ENCODE peak calls at places on chromosomes 1 and 21, in ten cellular contexts. T, O, V, R, I, L, H, M, Y and B are unnamed samples.

GRCh38 chr1:44030606-44031050 is 634 bp downstream of the SLC6A9 start:
- DNase-seq in Y (no peak), L (no peak), T (peak), R (peak), I (no peak), V (no peak), M (no peak), H (peak), O (peak), B (peak)

GRCh38 chr21:36450511-36450910 is 29.4 kb downstream of the CLDN14 start:
- DNase-seq in L (no peak), Y (no peak), H (no peak), R (no peak), M (no peak), O (no peak), T (no peak), I (no peak), V (no peak), B (no peak)

GRCh38 chr1:247961796-247962195 is 3.2 kb upstream of the OR2AK2 start:
- DNase-seq in R (no peak), T (no peak), O (no peak), Y (no peak), V (no peak), L (no peak), H (no peak), M (no peak), I (no peak), B (no peak)

GRCh38 chr1:51709951-51710350 is 93.1 kb downstream of the OSBPL9 start:
- DNase-seq in T (no peak), O (no peak), R (no peak), M (no peak), Y (no peak), V (no peak), H (no peak), I (no peak), L (no peak), B (no peak)

GRCh38 chr1:112706505-112707216 is at the start of gene RHOC:
- DNase-seq in Y (no peak), M (peak), T (no peak), O (no peak), L (peak), V (no peak), I (no peak), H (peak), R (peak), B (no peak)

GRCh38 chr1:151485685-151486255 is 25.4 kb upstream of the CGN start:
- DNase-seq in L (no peak), V (no peak), H (no peak), O (no peak), I (no peak), R (no peak), M (no peak), Y (no peak), T (no peak), B (no peak)

GRCh38 chr1:22451702-22452400 is at the start of gene ZBTB40:
- DNase-seq in H (peak), Y (peak), V (peak), I (peak), T (peak), M (peak), O (peak), R (peak), L (peak), B (peak)

GRCh38 chr1:118978914-118979701 is 9.0 kb downstream of the TBX15 start:
- DNase-seq in H (no peak), R (no peak), O (no peak), I (no peak), Y (no peak), L (no peak), T (no peak), M (no peak), V (no peak), B (no peak)

GRCh38 chr1:221162352-221162751 is 283.1 kb downstream of the HLX start:
- DNase-seq in L (no peak), M (no peak), Y (no peak), I (no peak), R (no peak), T (no peak), V (no peak), H (no peak), O (no peak), B (no peak)

GRCh38 chr1:226510453-226510852 is 38.1 kb upstream of the STUM start:
- DNase-seq in V (peak), Y (no peak), I (peak), H (no peak), O (no peak), L (no peak), T (no peak), R (no peak), M (no peak), B (no peak)

GRCh38 chr1:160797163-160797797 is 1.3 kb downstream of the LY9 start:
- DNase-seq in T (no peak), L (no peak), V (no peak), R (no peak), I (no peak), H (no peak), Y (no peak), O (no peak), M (no peak), B (no peak)

GRCh38 chr1:158998781-158999161 is 10.9 kb upstream of the IFI16 start:
- DNase-seq in R (no peak), H (no peak), V (peak), T (peak), Y (no peak), I (no peak), O (peak), M (peak), L (peak), B (peak)

GRCh38 chr1:59096501-59096900 is 200.4 kb upstream of the FGGY start:
- DNase-seq in L (no peak), I (no peak), Y (no peak), R (no peak), M (peak), O (no peak), V (no peak), T (no peak), H (no peak), B (no peak)

GRCh38 chr1:23384312-23385058 is 14.8 kb upstream of the ZNF436 start:
- DNase-seq in H (no peak), L (no peak), I (no peak), R (no peak), Y (no peak), M (no peak), T (no peak), O (no peak), V (no peak), B (no peak)

GRCh38 chr1:183622884-183623785 is 12.4 kb downstream of the ARPC5 start:
- DNase-seq in M (peak), I (no peak), V (peak), R (peak), Y (no peak), T (peak), L (peak), O (peak), H (peak), B (no peak)

GRCh38 chr1:2630498-2631135 is 2.2 kb downstream of the MMEL1 start:
- DNase-seq in R (no peak), L (no peak), O (no peak), V (no peak), M (no peak), Y (no peak), I (no peak), H (no peak), T (no peak), B (no peak)

GRCh38 chr1:202964755-202965440 is 2.2 kb downstream of the CYB5R1 start:
- DNase-seq in O (peak), H (no peak), R (no peak), M (peak), Y (no peak), I (no peak), T (no peak), L (no peak), V (peak), B (no peak)

GRCh38 chr1:208351838-208352237 is 107.7 kb upstream of the PLXNA2 start:
- DNase-seq in R (no peak), O (no peak), T (no peak), Y (no peak), H (no peak), V (no peak), M (no peak), L (no peak), I (no peak), B (no peak)

GRCh38 chr1:205947024-205947423 is 3.8 kb upstream of the SLC26A9 start:
- DNase-seq in M (no peak), H (no peak), L (no peak), O (no peak), T (no peak), R (no peak), Y (no peak), I (no peak), V (no peak), B (no peak)

GRCh38 chr1:39173119-39173994 is 31.1 kb upstream of the MACF1 start:
- DNase-seq in R (no peak), I (no peak), M (no peak), H (no peak), Y (no peak), L (no peak), T (no peak), O (no peak), V (no peak), B (no peak)

GRCh38 chr21:36539434-36540150 is 59.7 kb upstream of the CLDN14 start:
- DNase-seq in V (no peak), T (no peak), O (no peak), M (no peak), R (no peak), Y (no peak), H (no peak), I (no peak), L (no peak), B (no peak)

GRCh38 chr1:22096036-22096435 is 43.5 kb downstream of the CDC42 start:
- DNase-seq in T (no peak), O (no peak), Y (no peak), V (no peak), H (no peak), I (no peak), R (no peak), M (no peak), L (no peak), B (no peak)

GRCh38 chr1:221263831-221264767 is 384.9 kb downstream of the HLX start:
- DNase-seq in O (peak), V (peak), T (peak), M (peak), R (no peak), I (peak), L (peak), H (peak), Y (no peak), B (peak)

GRCh38 chr1:32101233-32101681 is 6.6 kb upstream of the KPNA6 start:
- DNase-seq in T (no peak), R (no peak), M (no peak), V (no peak), I (peak), O (no peak), H (no peak), L (no peak), Y (no peak), B (no peak)

GRCh38 chr1:41390171-41390570 is 28.9 kb downstream of the FOXO6 start:
- DNase-seq in L (no peak), H (no peak), Y (no peak), M (no peak), R (no peak), V (peak), O (peak), I (no peak), T (no peak), B (no peak)

GRCh38 chr1:99647460-99647859 is 1.5 kb downstream of the PALMD start:
- DNase-seq in Y (no peak), V (no peak), O (no peak), I (no peak), H (no peak), T (no peak), R (no peak), L (no peak), M (peak), B (no peak)

GRCh38 chr1:67647036-67647798 is 37.8 kb upstream of the GADD45A start:
- DNase-seq in I (no peak), V (peak), L (no peak), H (no peak), O (no peak), Y (no peak), T (no peak), M (peak), R (no peak), B (no peak)

GRCh38 chr1:42336978-42337377 is 1.9 kb upstream of the FOXJ3 start:
- DNase-seq in T (no peak), L (no peak), O (no peak), M (no peak), V (no peak), H (no peak), Y (no peak), I (no peak), R (no peak), B (no peak)

GRCh38 chr1:6969106-6969505 is 183.9 kb downstream of the CAMTA1 start:
- DNase-seq in T (no peak), O (no peak), L (peak), M (no peak), V (no peak), H (no peak), I (no peak), R (no peak), Y (no peak), B (no peak)

GRCh38 chr1:84833198-84833597 is 59.8 kb downstream of the LPAR3 start:
- DNase-seq in M (no peak), Y (no peak), H (no peak), O (no peak), I (no peak), R (no peak), T (no peak), L (no peak), V (no peak), B (no peak)

GRCh38 chr1:7279753-7280150 is 491.3 kb upstream of the VAMP3 start:
- DNase-seq in H (no peak), T (no peak), V (no peak), R (no peak), L (no peak), O (no peak), I (no peak), M (no peak), Y (no peak), B (no peak)